ENCODE peak calls at places on chromosomes 6 and 20, in four cellular contexts. I, Z, B and Q are unnamed samples.
A peak's percentile ranks its signal among the peaks of the same experiment; 100 is the strongest.

GRCh38 chr20:16479666-16480065 is 93.6 kb downstream of the KIF16B start:
- DNase-seq in Z (no peak), I (no peak), B (no peak), Q (no peak)

GRCh38 chr6:48814957-48815356 is 648.1 kb downstream of the MMUT start:
- DNase-seq in B (no peak), Z (no peak), I (no peak), Q (no peak)

GRCh38 chr20:16675165-16675564 is 54.7 kb upstream of the SNRPB2 start:
- DNase-seq in I (no peak), B (no peak), Z (no peak), Q (no peak)

GRCh38 chr20:420721-421574 is 12.8 kb downstream of the RBCK1 start:
- DNase-seq in B (no peak), Z (no peak), I (no peak), Q (no peak)

GRCh38 chr6:10521104-10521808 is at the start of gene GCNT2:
- DNase-seq in I (no peak), B (no peak), Z (no peak), Q (no peak)

GRCh38 chr6:112429226-112429625 is 82.1 kb downstream of the RFPL4B start:
- DNase-seq in I (no peak), B (no peak), Z (no peak), Q (no peak)

GRCh38 chr20:35523298-35523888 is 6.1 kb downstream of the C20orf173 start:
- DNase-seq in B (no peak), I (no peak), Z (no peak), Q (peak; percentile 31)

GRCh38 chr6:148074291-148074690 is 268.3 kb upstream of the SASH1 start:
- DNase-seq in B (no peak), Z (no peak), I (no peak), Q (no peak)

GRCh38 chr6:157490870-157491269 is 109.9 kb downstream of the ZDHHC14 start:
- DNase-seq in I (no peak), Z (no peak), B (no peak), Q (no peak)

GRCh38 chr6:108796875-108797274 is 51.3 kb upstream of the ARMC2 start:
- DNase-seq in I (no peak), B (no peak), Z (no peak), Q (no peak)

GRCh38 chr6:75224303-75224926 is 18.6 kb upstream of the COL12A1 start:
- DNase-seq in I (no peak), B (no peak), Z (no peak), Q (no peak)

GRCh38 chr6:34246563-34247391 is 2.0 kb downstream of the SMIM29 start:
- DNase-seq in I (no peak), B (no peak), Z (no peak), Q (peak; percentile 49)

GRCh38 chr20:14336667-14337066 is 745 bp downstream of the FLRT3 start:
- DNase-seq in Z (no peak), B (peak; percentile 16), I (no peak), Q (no peak)

GRCh38 chr6:149043476-149044130 is 273.9 kb upstream of the TAB2 start:
- DNase-seq in I (no peak), B (no peak), Z (no peak), Q (peak; percentile 23)

GRCh38 chr20:35000922-35001595 is 45.4 kb downstream of the MYH7B start:
- DNase-seq in I (no peak), B (no peak), Z (no peak), Q (no peak)

GRCh38 chr6:157724960-157725741 is 97.9 kb upstream of the SNX9 start:
- DNase-seq in B (no peak), Z (no peak), I (no peak), Q (no peak)

GRCh38 chr6:57038906-57039305 is 7.6 kb upstream of the KIAA1586 start:
- DNase-seq in I (no peak), Z (no peak), B (no peak), Q (no peak)

GRCh38 chr20:47790032-47790965 is 5.0 kb upstream of the SULF2 start:
- DNase-seq in I (peak; percentile 94), B (no peak), Z (no peak), Q (no peak)

GRCh38 chr6:28838289-28838633 is 85.5 kb downstream of the TRIM27 start:
- DNase-seq in B (peak; percentile 67), Z (peak; percentile 61), I (peak; percentile 31), Q (peak; percentile 71)

GRCh38 chr6:119347466-119348307 is 1.9 kb downstream of the MAN1A1 start:
- DNase-seq in Z (no peak), I (no peak), B (peak; percentile 51), Q (no peak)

GRCh38 chr6:146361367-146361924 is 182.2 kb upstream of the RAB32 start:
- DNase-seq in B (no peak), Z (no peak), I (peak; percentile 27), Q (no peak)

GRCh38 chr6:3518356-3518841 is 61.5 kb upstream of the SLC22A23 start:
- DNase-seq in B (no peak), Z (no peak), I (peak; percentile 71), Q (no peak)

GRCh38 chr6:170114956-170115855 is 175.7 kb downstream of the DLL1 start:
- DNase-seq in B (peak; percentile 43), Z (no peak), I (no peak), Q (no peak)

GRCh38 chr20:38167851-38168760 is 3.0 kb upstream of the TGM2 start:
- DNase-seq in B (peak; percentile 53), Z (no peak), I (peak; percentile 84), Q (no peak)

GRCh38 chr6:131197716-131198115 is 62.4 kb downstream of the AKAP7 start:
- DNase-seq in B (no peak), Z (no peak), I (no peak), Q (no peak)

GRCh38 chr6:56978530-56978929 is 23.6 kb downstream of the BEND6 start:
- DNase-seq in Z (no peak), I (no peak), B (no peak), Q (no peak)

GRCh38 chr6:130020106-130020851 is 1.9 kb downstream of the L3MBTL3 start:
- DNase-seq in B (peak; percentile 21), I (no peak), Z (peak; percentile 12), Q (peak; percentile 9)

GRCh38 chr6:133854633-133855598 is 34.0 kb upstream of the TCF21 start:
- DNase-seq in Z (peak; percentile 51), B (no peak), I (no peak), Q (peak; percentile 16)

DNA sequence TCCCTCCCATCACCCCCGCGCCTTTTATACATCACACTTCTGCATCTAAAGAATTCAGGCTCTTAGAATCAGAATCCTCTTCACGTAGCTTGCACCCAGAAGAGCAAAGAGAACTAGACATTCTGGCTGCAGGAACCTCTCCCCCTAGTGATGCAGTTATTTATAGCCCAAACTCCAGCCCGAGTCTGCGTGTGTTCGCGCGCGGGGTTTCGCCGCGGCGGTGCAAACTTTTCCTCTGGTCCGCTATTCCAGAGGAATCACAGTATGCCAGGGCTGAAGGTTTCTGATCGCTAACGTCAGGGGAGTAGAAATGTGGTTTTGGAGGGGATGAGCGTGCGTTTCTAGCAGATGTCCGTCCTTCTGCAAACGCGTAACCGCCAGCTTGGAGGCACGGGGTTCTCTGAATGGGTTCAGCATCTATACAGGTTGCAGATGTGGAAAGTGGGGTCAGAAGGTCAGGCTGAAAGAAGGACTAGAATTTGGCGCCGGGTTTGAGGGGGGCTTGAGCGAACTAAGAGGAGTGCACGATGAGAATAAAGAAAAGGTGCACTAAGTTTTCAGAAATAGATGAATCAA is 1.9 kb downstream of the EPHA7 start:
- DNase-seq in B (no peak), Z (no peak), I (no peak), Q (no peak)
- TF ChIP-seq CTCF in B (no peak), Z (peak; percentile 32), I (no peak), Q (peak; percentile 41)

DNA sequence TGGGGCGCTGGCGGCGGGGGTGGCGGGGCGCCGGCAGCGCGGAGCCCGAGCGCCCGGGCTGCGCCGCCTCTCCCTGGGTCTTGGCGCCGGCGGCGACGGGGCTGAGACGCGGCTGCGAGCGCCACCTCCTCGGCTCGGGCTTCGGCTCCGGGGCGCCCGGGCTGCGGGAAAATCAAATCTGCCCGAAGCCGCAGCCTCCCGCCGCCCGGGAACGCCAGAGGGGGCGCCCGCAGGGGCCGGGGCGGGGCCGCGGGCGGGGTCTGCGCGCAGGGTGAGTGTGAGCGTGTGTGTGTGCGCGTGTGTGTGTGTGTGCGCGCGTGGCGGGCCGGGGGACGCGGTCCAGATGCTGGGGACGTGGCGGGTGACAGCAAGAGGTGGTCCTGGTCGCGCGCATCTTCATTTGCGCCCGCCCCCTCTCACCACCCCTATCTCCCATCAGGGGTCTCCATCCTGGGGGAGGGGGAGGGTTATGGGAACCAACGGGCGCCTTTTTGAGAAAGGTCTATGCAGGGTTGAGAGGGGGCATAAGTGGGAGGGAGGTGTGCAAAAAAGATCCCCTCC is 655 bp upstream of the CPNE5 start:
- DNase-seq in I (no peak), B (peak; percentile 45), Z (peak; percentile 52), Q (peak; percentile 51)
- TF ChIP-seq CTCF in I (no peak), B (no peak), Z (peak; percentile 49), Q (peak; percentile 42)

GRCh38 chr6:19851273-19852089 is 14.3 kb downstream of the ID4 start:
- DNase-seq in I (peak; percentile 64), B (peak; percentile 56), Z (no peak), Q (peak; percentile 41)
- TF ChIP-seq CTCF in I (peak; percentile 95), B (peak; percentile 89), Z (peak; percentile 87), Q (peak; percentile 91)

DNA sequence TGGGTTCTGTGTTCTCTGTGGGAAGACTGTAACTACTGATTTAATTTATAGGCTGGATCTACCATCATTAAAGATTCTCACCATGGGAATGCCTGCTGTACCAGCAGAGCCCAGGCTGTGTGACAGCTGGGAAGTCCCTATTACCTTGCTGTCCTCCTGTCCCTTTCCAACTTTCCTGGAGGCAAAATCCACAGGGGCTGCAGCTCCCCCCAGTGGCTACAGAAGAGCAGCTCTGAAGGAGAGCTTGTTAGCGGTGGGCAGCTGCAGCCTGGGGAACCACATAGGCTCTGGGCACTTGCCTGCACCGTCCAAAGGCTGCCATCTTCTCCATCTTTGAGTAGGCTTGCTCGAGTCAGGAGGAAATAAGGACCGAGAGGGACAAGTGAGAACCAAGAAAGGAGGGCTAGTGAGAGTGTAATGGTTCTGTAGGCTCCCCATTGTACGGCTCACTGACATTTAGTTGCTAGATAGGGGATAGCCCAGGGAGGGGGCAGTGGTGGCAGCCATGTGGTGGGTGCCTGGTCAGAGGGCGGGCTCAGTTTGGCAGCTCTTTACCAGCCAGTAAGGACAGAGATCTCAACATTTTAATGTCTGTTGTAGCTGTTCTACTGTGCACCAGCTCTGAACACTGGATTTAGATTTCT is 155.1 kb upstream of the MLIP start:
- DNase-seq in B (peak; percentile 69), Z (peak; percentile 44), I (peak; percentile 21), Q (peak; percentile 54)
- TF ChIP-seq CTCF in B (peak; percentile 70), Z (peak; percentile 78), I (peak; percentile 96), Q (peak; percentile 74)